ENCODE peak calls at places on chromosomes 2 and 18, in nine cellular contexts. C is IMR-90, T is colonic mucosa, R is fibroblast of lung, K is H1, U is GM23248, P is NT2/D1, Q is adipocyte, E is H9. M is an unnamed sample.

GRCh38 chr2:32135409-32135808 is 30.3 kb upstream of the SLC30A6 start:
- DNase-seq in U (peak; percentile 87), Q (peak; percentile 77), P (no peak), R (peak; percentile 65), E (no peak), C (peak; percentile 80), K (no peak), T (peak; percentile 21), M (peak; percentile 79)

GRCh38 chr2:43689999-43690398 is 13.8 kb upstream of the C1GALT1C1L start:
- DNase-seq in U (no peak), T (no peak), Q (no peak), R (no peak), C (no peak), E (no peak), K (no peak), P (no peak), M (no peak)

GRCh38 chr18:33804258-33804657 is 226.2 kb downstream of the ASXL3 start:
- DNase-seq in P (no peak), K (no peak), E (no peak), T (peak; percentile 32), Q (peak; percentile 66), U (peak; percentile 23), R (peak; percentile 76), C (peak; percentile 63), M (no peak)

GRCh38 chr2:12665334-12665733 is 51.4 kb upstream of the TRIB2 start:
- DNase-seq in U (peak; percentile 42), P (no peak), R (no peak), Q (no peak), K (no peak), E (no peak), T (no peak), C (no peak), M (peak; percentile 12)

GRCh38 chr18:36729197-36729596 is 99.6 kb downstream of the TPGS2 start:
- DNase-seq in T (no peak), Q (no peak), E (no peak), K (no peak), R (no peak), U (no peak), C (no peak), P (no peak), M (no peak)

GRCh38 chr2:17646096-17646554 is 105.6 kb downstream of the VSNL1 start:
- DNase-seq in T (peak; percentile 87), Q (peak; percentile 93), K (no peak), R (peak; percentile 92), C (peak; percentile 88), U (peak; percentile 86), E (no peak), P (peak; percentile 38), M (peak; percentile 44)

GRCh38 chr2:241051578-241052487 is 50.3 kb downstream of the MTERF4 start:
- DNase-seq in K (peak; percentile 37), E (no peak), P (no peak), U (no peak), R (no peak), T (peak; percentile 14), C (no peak), Q (no peak), M (no peak)

GRCh38 chr2:241933175-241933911 is 63.8 kb downstream of the RTP5 start:
- DNase-seq in U (peak; percentile 37), K (no peak), Q (peak; percentile 56), R (peak; percentile 38), E (no peak), T (peak; percentile 36), P (no peak), C (no peak), M (no peak)

GRCh38 chr2:218320704-218321336 is 28.5 kb upstream of the TMBIM1 start:
- DNase-seq in E (no peak), R (no peak), U (no peak), K (no peak), C (no peak), P (no peak), T (no peak), Q (no peak), M (no peak)

GRCh38 chr2:235468978-235469694 is 24.7 kb upstream of the AGAP1 start:
- DNase-seq in P (no peak), R (peak; percentile 91), Q (peak; percentile 90), C (peak; percentile 94), K (no peak), U (peak; percentile 97), E (no peak), T (peak; percentile 31), M (peak; percentile 67)

GRCh38 chr2:95306306-95306895 is 9.3 kb downstream of the KCNIP3 start:
- DNase-seq in C (no peak), Q (no peak), T (no peak), R (no peak), K (no peak), P (no peak), E (no peak), U (no peak), M (no peak)

GRCh38 chr18:46336278-46337205 is 232.4 kb downstream of the HAUS1 start:
- DNase-seq in R (no peak), E (no peak), K (no peak), P (no peak), C (no peak), U (no peak), T (no peak), Q (no peak), M (no peak)

GRCh38 chr18:499351-500229 is 911 bp downstream of the COLEC12 start:
- DNase-seq in E (no peak), C (peak; percentile 85), R (peak; percentile 48), T (no peak), Q (peak; percentile 84), K (peak; percentile 52), U (peak; percentile 83), P (no peak), M (no peak)

GRCh38 chr2:98474979-98475632 is 30.4 kb downstream of the INPP4A start:
- DNase-seq in R (no peak), P (no peak), Q (no peak), C (no peak), E (no peak), U (no peak), K (no peak), T (no peak), M (no peak)

GRCh38 chr2:111665011-111665410 is 219.0 kb downstream of the ANAPC1 start:
- DNase-seq in R (no peak), C (no peak), P (no peak), Q (no peak), K (peak; percentile 14), U (no peak), E (no peak), T (peak; percentile 9), M (no peak)

GRCh38 chr2:66929632-66930385 is 467.3 kb upstream of the ETAA1 start:
- DNase-seq in U (peak; percentile 81), T (peak; percentile 59), P (no peak), R (peak; percentile 74), E (no peak), K (no peak), Q (peak; percentile 80), C (peak; percentile 81), M (no peak)

GRCh38 chr2:228367356-228367755 is 185.9 kb upstream of the SPHKAP start:
- DNase-seq in C (no peak), Q (no peak), P (no peak), E (no peak), U (no peak), R (no peak), T (no peak), K (no peak), M (no peak)

GRCh38 chr2:86372133-86372532 is 34.7 kb upstream of the REEP1 start:
- DNase-seq in C (no peak), Q (no peak), U (no peak), K (no peak), R (no peak), P (no peak), E (no peak), T (no peak), M (no peak)

GRCh38 chr2:162732946-162733698 is 105.4 kb downstream of the KCNH7 start:
- DNase-seq in U (no peak), C (no peak), Q (no peak), E (no peak), R (no peak), P (no peak), K (no peak), T (peak; percentile 39), M (no peak)

DNA sequence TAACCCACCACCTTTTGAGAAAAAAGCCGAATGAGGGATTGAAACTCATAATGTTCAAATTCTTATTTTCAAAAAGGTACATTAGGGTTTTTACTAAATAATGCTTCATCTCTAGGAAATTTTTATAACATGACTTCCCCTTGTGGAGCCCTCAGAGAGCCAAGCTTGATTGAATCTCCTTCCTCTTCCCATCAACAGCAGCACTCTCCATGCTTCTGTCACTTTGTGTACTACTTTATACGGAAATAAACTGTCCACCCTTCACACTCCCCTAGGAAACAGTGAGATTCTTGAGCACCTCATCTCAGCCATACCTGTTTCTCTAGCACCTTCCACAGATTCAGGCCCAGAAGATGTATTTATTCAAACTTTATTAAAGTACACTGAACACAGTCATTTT is 51.8 kb downstream of the TFPI start:
- DNase-seq in K (no peak), T (no peak), R (no peak), P (no peak), E (no peak), Q (no peak), C (no peak), U (no peak), M (no peak)
- H3K9ac ChIP-seq in K (no peak overlapping the region), T (no peak overlapping the region), R (no peak overlapping the region), P (no peak overlapping the region), E (no peak overlapping the region), Q (no peak overlapping the region), C (no peak overlapping the region), U (no peak overlapping the region), M (no peak overlapping the region)

GRCh38 chr2:234444242-234444641 is 52.6 kb downstream of the ARL4C start:
- DNase-seq in Q (peak; percentile 28), T (no peak), C (peak; percentile 21), U (peak; percentile 19), K (no peak), P (no peak), R (no peak), E (no peak), M (no peak)
- H3K9ac ChIP-seq in Q (no peak overlapping the region), T (no peak overlapping the region), C (peak overlapping the region; percentile 27), U (peak overlapping the region; percentile 44), K (no peak overlapping the region), P (no peak overlapping the region), R (no peak overlapping the region), E (no peak overlapping the region), M (no peak overlapping the region)

GRCh38 chr2:50512397-50512796 is 519.5 kb downstream of the NRXN1 start:
- DNase-seq in U (no peak), Q (no peak), P (peak; percentile 16), C (no peak), K (no peak), T (no peak), R (no peak), E (no peak), M (no peak)
- H3K9ac ChIP-seq in U (no peak overlapping the region), Q (no peak overlapping the region), P (no peak overlapping the region), C (no peak overlapping the region), K (no peak overlapping the region), T (no peak overlapping the region), R (no peak overlapping the region), E (no peak overlapping the region), M (no peak overlapping the region)

GRCh38 chr2:104654813-104655212 is 199.1 kb upstream of the POU3F3 start:
- DNase-seq in K (no peak), T (no peak), Q (no peak), R (no peak), P (no peak), U (no peak), E (no peak), C (no peak), M (no peak)

GRCh38 chr2:104658840-104659591 is 194.9 kb upstream of the POU3F3 start:
- DNase-seq in K (peak; percentile 60), U (no peak), C (no peak), E (peak; percentile 50), P (no peak), T (no peak), R (no peak), Q (no peak), M (no peak)

GRCh38 chr2:104658149-104658839 is 195.6 kb upstream of the POU3F3 start:
- DNase-seq in K (peak; percentile 74), U (peak; percentile 14), C (no peak), P (no peak), R (no peak), Q (no peak), E (peak; percentile 75), T (no peak), M (no peak)

GRCh38 chr2:104656496-104657310 is 197.2 kb upstream of the POU3F3 start:
- DNase-seq in R (no peak), E (no peak), U (no peak), K (peak; percentile 52), T (no peak), Q (no peak), P (no peak), C (no peak), M (no peak)
- H3K9ac ChIP-seq in R (no peak overlapping the region), E (no peak overlapping the region), U (no peak overlapping the region), K (no peak overlapping the region), T (no peak overlapping the region), Q (no peak overlapping the region), P (no peak overlapping the region), C (no peak overlapping the region), M (no peak overlapping the region)

M was measured in HCT116.